ENCODE peak calls at places on chromosomes 16 and 17, in five cellular contexts. V is adrenal gland, I is GOT3, G is SHP77, P is foreskin fibroblast. S is an unnamed sample.

GRCh38 chr17:68297168-68297567 is 5.9 kb downstream of the ARSG start:
- DNase-seq in P (no peak), G (no peak), I (no peak), V (no peak), S (no peak)

GRCh38 chr17:64291268-64291851 is 28.3 kb upstream of the TEX2 start:
- DNase-seq in P (no peak), I (no peak), V (no peak), G (no peak), S (no peak)

GRCh38 chr16:7835032-7835431 is 502.4 kb downstream of the RBFOX1 start:
- DNase-seq in V (no peak), G (no peak), I (no peak), P (no peak), S (no peak)

GRCh38 chr17:44575408-44575807 is 18.1 kb downstream of the FZD2 start:
- DNase-seq in P (no peak), V (no peak), I (no peak), G (no peak), S (no peak)

GRCh38 chr17:68771867-68772515 is 170.8 kb upstream of the FAM20A start:
- DNase-seq in P (peak), G (peak), V (no peak), I (no peak), S (no peak)

GRCh38 chr16:7303014-7303676 is 29.5 kb upstream of the RBFOX1 start:
- DNase-seq in G (no peak), I (no peak), V (no peak), P (no peak), S (no peak)

GRCh38 chr16:50928065-50928464 is 186.2 kb downstream of the CYLD start:
- DNase-seq in P (no peak), I (no peak), G (no peak), V (no peak), S (no peak)

GRCh38 chr17:34756670-34757021 is 177.3 kb downstream of the TMEM132E start:
- DNase-seq in G (no peak), I (no peak), P (peak), V (peak), S (no peak)

GRCh38 chr17:29722411-29723198 is 99.9 kb upstream of the CORO6 start:
- DNase-seq in G (no peak), I (no peak), P (peak), V (peak), S (no peak)

GRCh38 chr16:25045696-25046381 is 30.7 kb upstream of the ARHGAP17 start:
- DNase-seq in V (no peak), G (no peak), I (no peak), P (peak), S (no peak)

GRCh38 chr17:35890774-35891155 is 10.6 kb upstream of the CCL5 start:
- DNase-seq in P (no peak), G (no peak), I (no peak), V (peak), S (peak)

GRCh38 chr17:80919331-80920284 is 72.0 kb upstream of the CHMP6 start:
- DNase-seq in I (no peak), V (no peak), G (no peak), P (no peak), S (no peak)

GRCh38 chr16:65547799-65548446 is 426.1 kb upstream of the CDH11 start:
- DNase-seq in G (no peak), I (peak), V (no peak), P (peak), S (no peak)

GRCh38 chr17:40022961-40023541 is 7.8 kb downstream of the CSF3 start:
- DNase-seq in G (no peak), V (no peak), I (no peak), P (no peak), S (no peak)

GRCh38 chr17:54418467-54418866 is 482.2 kb upstream of the TOM1L1 start:
- DNase-seq in I (no peak), P (no peak), V (no peak), G (no peak), S (no peak)

GRCh38 chr16:88769617-88770458 is 15.2 kb downstream of the PIEZO1 start:
- DNase-seq in G (peak), I (no peak), V (no peak), P (no peak), S (no peak)

GRCh38 chr16:60274431-60275017 is 1540.4 kb upstream of the GOT2 start:
- DNase-seq in V (no peak), P (no peak), G (no peak), I (no peak), S (no peak)

GRCh38 chr17:80861360-80861861 is 130.2 kb upstream of the CHMP6 start:
- DNase-seq in P (no peak), V (no peak), I (no peak), G (peak), S (no peak)

GRCh38 chr17:65856865-65857264 is 295.4 kb upstream of the AXIN2 start:
- DNase-seq in I (no peak), P (peak), V (no peak), G (no peak), S (no peak)

GRCh38 chr17:7323731-7324437 is 5.3 kb downstream of the NEURL4 start:
- DNase-seq in I (no peak), V (no peak), G (peak), P (peak), S (peak)

GRCh38 chr16:53904533-53904932 is 200.6 kb downstream of the FTO start:
- DNase-seq in V (no peak), I (no peak), P (no peak), G (no peak), S (no peak)

GRCh38 chr17:18323007-18323406 is 7.9 kb downstream of the SMCR8 start:
- DNase-seq in P (no peak), V (no peak), I (no peak), G (no peak), S (no peak)

GRCh38 chr16:48523415-48524204 is 86.4 kb downstream of the N4BP1 start:
- DNase-seq in P (no peak), G (no peak), V (no peak), I (no peak), S (no peak)

GRCh38 chr17:51653902-51654301 is 393.6 kb downstream of the UTP18 start:
- DNase-seq in I (no peak), P (no peak), G (no peak), V (peak), S (no peak)

GRCh38 chr17:32275060-32276042 is 9.7 kb downstream of the RHBDL3 start:
- DNase-seq in V (peak), I (peak), P (peak), G (peak), S (no peak)

GRCh38 chr17:47731396-47731795 is 1.6 kb upstream of the TBX21 start:
- DNase-seq in I (no peak), P (no peak), G (no peak), V (no peak), S (no peak)

GRCh38 chr16:81485824-81486554 is 41.4 kb downstream of the CMIP start:
- DNase-seq in P (no peak), I (no peak), G (no peak), V (peak), S (no peak)

GRCh38 chr17:74330446-74330845 is 4.4 kb downstream of the KIF19 start:
- DNase-seq in P (no peak), I (no peak), V (no peak), G (no peak), S (no peak)

GRCh38 chr17:56297142-56297541 is 143.9 kb downstream of the ANKFN1 start:
- DNase-seq in V (no peak), P (peak), G (no peak), I (no peak), S (no peak)